ENCODE peak calls at places on chromosomes 7 and 10, in nine cellular contexts. Z, D, M, W, K, J, I, C and E are unnamed samples.

GRCh38 chr10:132834311-132834761 is 48.4 kb upstream of the NKX6-2 start:
- DNase-seq in Z (no peak), M (no peak), C (no peak), K (no peak), J (no peak), D (no peak), I (no peak), W (no peak), E (no peak)

GRCh38 chr7:155298288-155298833 is 683 bp downstream of the INSIG1 start:
- DNase-seq in J (no peak), C (peak; percentile 63), Z (no peak), M (no peak), W (no peak), I (peak; percentile 14), K (no peak), D (no peak), E (no peak)

GRCh38 chr7:68176974-68177373 is 1180.3 kb downstream of the TYW1 start:
- DNase-seq in Z (peak; percentile 79), W (no peak), K (peak; percentile 25), J (peak; percentile 67), C (no peak), M (no peak), I (no peak), D (peak; percentile 39), E (peak; percentile 31)

GRCh38 chr7:21960922-21961321 is 15.2 kb upstream of the CDCA7L start:
- DNase-seq in J (no peak), W (no peak), Z (peak; percentile 55), C (no peak), D (peak; percentile 87), I (no peak), K (no peak), M (no peak), E (no peak)

GRCh38 chr10:95435548-95436279 is 125.5 kb downstream of the SORBS1 start:
- DNase-seq in K (no peak), M (no peak), W (no peak), D (no peak), I (no peak), Z (no peak), C (no peak), J (no peak), E (no peak)

GRCh38 chr10:79019961-79020491 is 48.7 kb upstream of the ZMIZ1 start:
- DNase-seq in Z (peak; percentile 3), W (no peak), J (no peak), D (peak; percentile 18), C (no peak), I (no peak), M (no peak), K (peak; percentile 80), E (no peak)

GRCh38 chr10:91551856-91552255 is 81.0 kb downstream of the PPP1R3C start:
- DNase-seq in K (peak; percentile 53), D (peak; percentile 66), I (no peak), W (no peak), J (peak; percentile 56), M (peak; percentile 15), C (no peak), Z (peak; percentile 29), E (no peak)

GRCh38 chr10:67306588-67307205 is 380.9 kb downstream of the LRRTM3 start:
- DNase-seq in W (peak; percentile 38), C (no peak), I (no peak), K (no peak), J (peak; percentile 8), D (peak; percentile 3), Z (peak; percentile 7), M (no peak), E (no peak)

GRCh38 chr10:113576853-113577252 is 24.0 kb downstream of the HABP2 start:
- DNase-seq in I (no peak), Z (no peak), K (no peak), D (peak; percentile 52), J (peak; percentile 35), W (no peak), C (no peak), M (no peak), E (no peak)

GRCh38 chr7:155534691-155535090 is 11.7 kb downstream of the CNPY1 start:
- DNase-seq in W (peak; percentile 13), Z (no peak), I (no peak), M (no peak), J (no peak), C (no peak), D (no peak), K (no peak), E (no peak)

GRCh38 chr10:117539271-117539876 is 3.2 kb upstream of the EMX2 start:
- DNase-seq in Z (no peak), I (no peak), K (no peak), C (no peak), D (no peak), W (no peak), J (no peak), M (no peak), E (no peak)

GRCh38 chr7:137539111-137539715 is 195.7 kb upstream of the PTN start:
- DNase-seq in M (no peak), I (no peak), K (no peak), Z (no peak), W (no peak), C (no peak), J (no peak), D (peak; percentile 90), E (no peak)

GRCh38 chr7:116211913-116212596 is 1.7 kb downstream of the TES start:
- DNase-seq in Z (no peak), D (no peak), I (no peak), K (no peak), M (no peak), J (no peak), C (no peak), W (no peak), E (no peak)